ENCODE peak calls at places on chromosome 1, in ten cellular contexts. X, B, W, R, D, F, Y, C, E and L are unnamed samples.

GRCh38 chr1:212203611-212204010 is 81.6 kb upstream of the PPP2R5A start:
- DNase-seq in R (no peak), E (no peak), F (no peak), C (no peak), X (no peak), Y (no peak), W (no peak), D (no peak), B (no peak), L (no peak)

GRCh38 chr1:32684167-32684811 is 18.3 kb downstream of the SYNC start:
- DNase-seq in F (no peak), R (no peak), Y (peak), X (peak), D (no peak), B (no peak), C (peak), E (no peak), W (no peak), L (no peak)

GRCh38 chr1:63615809-63616420 is 22.7 kb downstream of the PGM1 start:
- DNase-seq in D (peak), E (peak), B (peak), W (peak), F (peak), R (peak), X (no peak), Y (peak), C (peak), L (peak)

GRCh38 chr1:15734296-15734695 is 1.8 kb upstream of the SLC25A34 start:
- DNase-seq in X (no peak), E (no peak), D (no peak), C (no peak), Y (no peak), F (no peak), R (no peak), W (no peak), B (no peak), L (no peak)

GRCh38 chr1:195591917-195592672 is 1016.1 kb downstream of the KCNT2 start:
- DNase-seq in W (peak), Y (peak), X (no peak), R (no peak), C (peak), D (no peak), E (no peak), B (no peak), F (no peak), L (no peak)

GRCh38 chr1:24871306-24871901 is 58.7 kb downstream of the RUNX3 start:
- DNase-seq in B (no peak), X (peak), E (no peak), W (no peak), F (no peak), Y (no peak), D (no peak), R (no peak), C (no peak), L (no peak)

GRCh38 chr1:15322648-15323350 is 75.8 kb downstream of the FHAD1 start:
- DNase-seq in R (no peak), F (no peak), W (no peak), X (no peak), C (no peak), Y (no peak), E (no peak), B (no peak), D (no peak), L (no peak)

GRCh38 chr1:47424336-47424982 is 8.4 kb downstream of the FOXE3 start:
- DNase-seq in R (peak), D (no peak), B (no peak), E (no peak), C (peak), X (no peak), W (no peak), F (peak), Y (peak), L (no peak)

GRCh38 chr1:119108993-119109392 is 31.5 kb downstream of the WARS2 start:
- DNase-seq in W (no peak), Y (no peak), R (no peak), F (no peak), D (no peak), C (no peak), X (no peak), B (no peak), E (no peak), L (no peak)

GRCh38 chr1:234559917-234560676 is 49.9 kb downstream of the IRF2BP2 start:
- DNase-seq in F (no peak), Y (no peak), B (no peak), D (no peak), C (no peak), R (no peak), X (no peak), W (no peak), E (no peak), L (no peak)

GRCh38 chr1:237677979-237678378 is 212.7 kb downstream of the ZP4 start:
- DNase-seq in F (peak), X (no peak), Y (peak), W (peak), D (no peak), E (no peak), C (peak), R (no peak), B (no peak), L (no peak)

GRCh38 chr1:19651141-19651737 is 7.1 kb downstream of the NBL1 start:
- DNase-seq in E (peak), B (peak), W (no peak), R (no peak), C (peak), X (no peak), Y (peak), F (peak), D (peak), L (peak)

GRCh38 chr1:110348771-110349170 is 9.6 kb downstream of the RBM15 start:
- DNase-seq in Y (no peak), F (no peak), X (no peak), C (peak), W (no peak), R (no peak), B (no peak), D (no peak), E (no peak), L (no peak)

GRCh38 chr1:244782056-244782455 is 53.4 kb upstream of the COX20 start:
- DNase-seq in B (no peak), R (no peak), F (no peak), W (no peak), E (no peak), X (no peak), D (no peak), Y (no peak), C (no peak), L (no peak)

GRCh38 chr1:20964540-20965484 is 177.7 kb upstream of the HP1BP3 start:
- DNase-seq in E (no peak), X (no peak), R (peak), W (no peak), B (no peak), D (no peak), C (no peak), Y (peak), F (no peak), L (peak)

GRCh38 chr1:234111458-234112142 is 207.1 kb downstream of the SLC35F3 start:
- DNase-seq in R (no peak), X (no peak), F (peak), C (peak), E (no peak), B (no peak), Y (peak), W (no peak), D (no peak), L (no peak)

GRCh38 chr1:81254560-81254959 is 546.2 kb upstream of the ADGRL2 start:
- DNase-seq in Y (no peak), F (no peak), W (no peak), E (no peak), X (no peak), C (no peak), D (no peak), B (no peak), R (no peak), L (no peak)

GRCh38 chr1:218537131-218537904 is 192.2 kb downstream of the TGFB2 start:
- DNase-seq in X (no peak), B (no peak), D (no peak), W (no peak), F (no peak), C (peak), Y (no peak), E (no peak), R (no peak), L (no peak)

GRCh38 chr1:221868894-221869293 is 127.0 kb upstream of the DUSP10 start:
- DNase-seq in R (no peak), E (no peak), F (peak), X (no peak), B (no peak), C (peak), Y (no peak), W (peak), D (no peak), L (no peak)

GRCh38 chr1:240212552-240212951 is 120.9 kb downstream of the FMN2 start:
- DNase-seq in C (no peak), E (no peak), X (no peak), Y (no peak), B (no peak), W (no peak), F (no peak), R (no peak), D (no peak), L (no peak)

GRCh38 chr1:149887456-149888159 is 11.8 kb upstream of the BOLA1 start:
- DNase-seq in C (peak), D (peak), R (peak), B (peak), W (peak), X (peak), F (peak), Y (peak), E (peak), L (peak)

GRCh38 chr1:29912413-29912812 is 676.1 kb downstream of the PTPRU start:
- DNase-seq in R (no peak), Y (peak), W (no peak), C (peak), X (no peak), B (no peak), E (no peak), D (no peak), F (peak), L (no peak)

GRCh38 chr1:62716397-62716796 is 28.2 kb upstream of the DOCK7 start:
- DNase-seq in C (no peak), R (peak), X (no peak), E (no peak), Y (no peak), B (no peak), D (no peak), W (no peak), F (no peak), L (peak)

GRCh38 chr1:38004284-38005101 is 821 bp downstream of the FHL3 start:
- DNase-seq in B (no peak), X (peak), C (peak), F (no peak), R (no peak), Y (no peak), E (no peak), W (no peak), D (peak), L (no peak)

GRCh38 chr1:167489581-167490340 is 28.6 kb downstream of the CD247 start:
- DNase-seq in Y (no peak), E (peak), D (peak), C (no peak), W (no peak), X (no peak), F (no peak), B (peak), R (no peak), L (no peak)

GRCh38 chr1:196034080-196034706 is 574.0 kb downstream of the KCNT2 start:
- DNase-seq in D (no peak), E (no peak), R (no peak), C (peak), W (no peak), Y (no peak), F (no peak), B (no peak), X (no peak), L (no peak)

GRCh38 chr1:232221790-232222499 is 408.0 kb downstream of the SIPA1L2 start:
- DNase-seq in R (no peak), E (no peak), C (peak), X (no peak), D (no peak), W (peak), Y (peak), B (no peak), F (no peak), L (no peak)

GRCh38 chr1:1600861-1601563 is 1.1 kb upstream of the FNDC10 start:
- DNase-seq in W (no peak), F (no peak), C (no peak), B (no peak), R (no peak), Y (peak), D (no peak), E (no peak), X (no peak), L (no peak)